ENCODE peak calls at places on chromosomes 2 and 18, in four cellular contexts. One of them, this sample, is unnamed.

GRCh38 chr2:104321800-104322164 is 532.1 kb upstream of the POU3F3 start:
- DNase-seq in psoas muscle: no peak
- DNase-seq in cardiac muscle cell: no peak
- DNase-seq in CD8-positive, alpha-beta T cell: no peak
- DNase-seq in this sample: no peak

GRCh38 chr18:32906506-32907214 is 133.8 kb upstream of the KLHL14 start:
- DNase-seq in psoas muscle: no peak
- DNase-seq in cardiac muscle cell: no peak
- DNase-seq in CD8-positive, alpha-beta T cell: no peak
- DNase-seq in this sample: no peak

GRCh38 chr2:25666218-25666617 is 7.2 kb downstream of the DTNB start:
- DNase-seq in psoas muscle: no peak
- DNase-seq in cardiac muscle cell: no peak
- DNase-seq in CD8-positive, alpha-beta T cell: no peak
- DNase-seq in this sample: no peak

GRCh38 chr2:108583903-108584520 is 49.7 kb downstream of the LIMS1 start:
- DNase-seq in psoas muscle: peak; percentile 48
- DNase-seq in cardiac muscle cell: peak; percentile 90
- DNase-seq in CD8-positive, alpha-beta T cell: peak; percentile 53
- DNase-seq in this sample: peak; percentile 75

GRCh38 chr2:157480182-157480961 is 36.5 kb upstream of the CYTIP start:
- DNase-seq in psoas muscle: peak; percentile 87
- DNase-seq in cardiac muscle cell: peak; percentile 75
- DNase-seq in CD8-positive, alpha-beta T cell: no peak
- DNase-seq in this sample: no peak

GRCh38 chr2:126658910-126659613 is 3.1 kb downstream of the GYPC start:
- DNase-seq in psoas muscle: peak; percentile 78
- DNase-seq in cardiac muscle cell: peak; percentile 88
- DNase-seq in CD8-positive, alpha-beta T cell: peak; percentile 50
- DNase-seq in this sample: no peak

GRCh38 chr18:54109131-54109683 is 115.3 kb downstream of the MBD2 start:
- DNase-seq in psoas muscle: no peak
- DNase-seq in cardiac muscle cell: peak; percentile 15
- DNase-seq in CD8-positive, alpha-beta T cell: no peak
- DNase-seq in this sample: no peak

GRCh38 chr2:95346236-95346737 is 49.1 kb downstream of the KCNIP3 start:
- DNase-seq in psoas muscle: peak; percentile 80
- DNase-seq in cardiac muscle cell: peak; percentile 80
- DNase-seq in CD8-positive, alpha-beta T cell: no peak
- DNase-seq in this sample: no peak

GRCh38 chr2:94982156-94982555 is 43.4 kb upstream of the MAL start:
- DNase-seq in psoas muscle: no peak
- DNase-seq in cardiac muscle cell: no peak
- DNase-seq in CD8-positive, alpha-beta T cell: no peak
- DNase-seq in this sample: no peak

GRCh38 chr2:19728120-19728519 is 173.7 kb downstream of the TTC32 start:
- DNase-seq in psoas muscle: no peak
- DNase-seq in cardiac muscle cell: no peak
- DNase-seq in CD8-positive, alpha-beta T cell: no peak
- DNase-seq in this sample: no peak
- H3K4me3 ChIP-seq in psoas muscle: no peak overlapping the region
- H3K4me3 ChIP-seq in cardiac muscle cell: no peak overlapping the region
- H3K4me3 ChIP-seq in CD8-positive, alpha-beta T cell: no peak overlapping the region
- H3K4me3 ChIP-seq in this sample: no peak overlapping the region

DNA sequence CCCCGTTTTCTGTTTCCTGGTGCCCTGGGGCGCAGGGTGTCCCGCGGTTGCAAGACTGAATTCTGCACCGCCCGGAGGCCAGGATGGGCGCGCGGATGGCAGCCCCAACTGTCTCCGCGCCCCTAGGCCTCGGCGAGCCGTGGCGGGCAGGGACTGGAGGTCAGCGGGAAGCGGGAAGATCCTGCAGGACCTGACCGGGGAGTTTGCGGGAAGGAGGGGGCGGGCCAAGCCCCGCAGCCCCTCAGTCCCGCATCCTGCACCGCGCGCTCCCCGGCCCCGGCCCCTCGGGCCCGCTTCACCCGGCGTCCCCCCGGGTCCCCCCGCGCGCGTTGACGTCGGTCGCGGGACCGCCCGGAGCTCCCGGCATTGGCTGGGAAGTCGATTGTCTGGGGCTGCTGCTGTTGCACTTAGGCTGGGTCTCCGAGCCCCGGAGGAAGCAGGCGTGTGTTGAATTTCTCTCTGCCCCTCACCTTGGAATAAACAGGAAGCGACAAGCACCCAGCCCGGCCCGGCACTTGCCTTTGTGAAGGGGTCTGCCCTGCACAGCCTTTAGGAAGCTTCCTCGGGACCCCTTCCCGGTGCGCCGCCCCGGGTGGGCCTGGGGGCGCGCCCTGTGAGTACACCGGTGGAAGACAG is at the start of gene LDLRAD4:
- DNase-seq in psoas muscle: peak; percentile 71
- DNase-seq in cardiac muscle cell: no peak
- DNase-seq in CD8-positive, alpha-beta T cell: peak; percentile 75
- DNase-seq in this sample: no peak
- H3K27ac ChIP-seq in psoas muscle: peak within 1 kb of the TSS; percentile 83
- H3K27ac ChIP-seq in cardiac muscle cell: no peak within 1 kb of the TSS
- H3K27ac ChIP-seq in CD8-positive, alpha-beta T cell: peak within 1 kb of the TSS; percentile 55
- H3K27ac ChIP-seq in this sample: no peak within 1 kb of the TSS

GRCh38 chr2:85756822-85757435 is 3.1 kb downstream of the ATOH8 start:
- DNase-seq in psoas muscle: no peak
- DNase-seq in cardiac muscle cell: no peak
- DNase-seq in CD8-positive, alpha-beta T cell: no peak
- DNase-seq in this sample: no peak

GRCh38 chr2:85760371-85760770 is 6.6 kb downstream of the ATOH8 start:
- DNase-seq in psoas muscle: peak; percentile 26
- DNase-seq in cardiac muscle cell: peak; percentile 65
- DNase-seq in CD8-positive, alpha-beta T cell: no peak
- DNase-seq in this sample: no peak

GRCh38 chr2:85759257-85759613 is 5.4 kb downstream of the ATOH8 start:
- DNase-seq in psoas muscle: no peak
- DNase-seq in cardiac muscle cell: no peak
- DNase-seq in CD8-positive, alpha-beta T cell: no peak
- DNase-seq in this sample: no peak

GRCh38 chr2:85757860-85758259 is 4.1 kb downstream of the ATOH8 start:
- DNase-seq in psoas muscle: no peak
- DNase-seq in cardiac muscle cell: no peak
- DNase-seq in CD8-positive, alpha-beta T cell: no peak
- DNase-seq in this sample: no peak

DNA sequence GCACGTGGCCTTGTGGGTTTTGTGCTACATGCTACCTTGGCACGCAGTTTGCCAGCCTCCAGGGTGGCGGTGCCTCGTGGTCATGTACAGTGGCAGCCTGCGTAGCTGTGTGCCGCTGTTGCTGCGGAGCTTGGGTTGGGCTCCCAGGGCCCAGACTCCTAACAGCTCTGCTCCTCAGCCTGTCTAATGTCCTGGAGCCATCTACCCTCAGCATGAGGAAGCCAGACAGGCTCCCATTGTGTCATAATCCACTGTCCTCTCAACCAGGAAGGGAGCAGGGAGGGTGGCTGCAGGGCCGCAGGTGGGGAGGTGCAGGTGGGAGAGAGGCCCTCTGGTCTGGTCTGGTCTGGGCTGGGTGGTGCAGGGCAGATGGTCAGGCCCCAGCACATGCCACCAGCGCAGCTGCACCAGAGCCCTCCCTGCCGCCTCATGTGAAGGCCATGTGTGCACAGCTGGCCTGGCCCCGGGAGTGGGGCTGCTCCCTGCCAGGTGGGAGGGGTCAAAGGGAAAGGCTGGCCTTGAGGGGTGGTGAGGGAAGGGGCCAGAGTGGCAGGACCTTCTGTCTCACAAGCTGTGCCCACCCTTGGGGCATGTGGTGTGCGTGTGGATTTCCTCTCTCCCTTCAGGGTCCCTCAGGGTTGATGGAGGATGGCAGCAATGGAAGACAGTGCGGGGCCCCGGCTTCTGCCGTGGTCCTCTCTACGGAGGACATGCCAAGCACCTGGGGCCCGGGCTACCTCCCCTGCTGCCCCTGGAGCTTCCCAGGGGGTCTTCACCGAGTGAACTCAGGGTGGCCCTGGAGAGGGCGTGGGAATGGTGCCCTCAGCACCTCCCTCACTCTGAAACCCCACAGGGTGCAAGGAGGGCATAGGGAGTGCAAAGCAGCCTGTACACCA is 4.8 kb downstream of the ATOH8 start:
- DNase-seq in psoas muscle: no peak
- DNase-seq in cardiac muscle cell: no peak
- DNase-seq in CD8-positive, alpha-beta T cell: no peak
- DNase-seq in this sample: no peak
- H3K4me1 ChIP-seq in psoas muscle: peaks cover 51% of the 10 kb centered on the region
- H3K4me1 ChIP-seq in cardiac muscle cell: peaks cover 5% of the 10 kb centered on the region
- H3K4me1 ChIP-seq in CD8-positive, alpha-beta T cell: peaks cover 10% of the 10 kb centered on the region
- H3K4me1 ChIP-seq in this sample: no peaks in the 10 kb centered on the region

GRCh38 chr2:105576440-105577241 is 168.1 kb upstream of the NCK2 start:
- DNase-seq in psoas muscle: no peak
- DNase-seq in cardiac muscle cell: peak; percentile 85
- DNase-seq in CD8-positive, alpha-beta T cell: no peak
- DNase-seq in this sample: peak; percentile 20

GRCh38 chr2:105577762-105578161 is 166.9 kb upstream of the NCK2 start:
- DNase-seq in psoas muscle: no peak
- DNase-seq in cardiac muscle cell: no peak
- DNase-seq in CD8-positive, alpha-beta T cell: no peak
- DNase-seq in this sample: no peak

GRCh38 chr2:105575626-105576025 is 169.1 kb upstream of the NCK2 start:
- DNase-seq in psoas muscle: no peak
- DNase-seq in cardiac muscle cell: no peak
- DNase-seq in CD8-positive, alpha-beta T cell: no peak
- DNase-seq in this sample: no peak

GRCh38 chr2:105574796-105575344 is 169.8 kb upstream of the NCK2 start:
- DNase-seq in psoas muscle: no peak
- DNase-seq in cardiac muscle cell: no peak
- DNase-seq in CD8-positive, alpha-beta T cell: no peak
- DNase-seq in this sample: no peak

GRCh38 chr2:105576050-105576439 is 168.7 kb upstream of the NCK2 start:
- DNase-seq in psoas muscle: no peak
- DNase-seq in cardiac muscle cell: no peak
- DNase-seq in CD8-positive, alpha-beta T cell: no peak
- DNase-seq in this sample: no peak
- H3K4me3 ChIP-seq in psoas muscle: no peak overlapping the region
- H3K4me3 ChIP-seq in cardiac muscle cell: no peak overlapping the region
- H3K4me3 ChIP-seq in CD8-positive, alpha-beta T cell: no peak overlapping the region
- H3K4me3 ChIP-seq in this sample: no peak overlapping the region

GRCh38 chr2:68374184-68374583 is 9.1 kb downstream of the PLEK start:
- DNase-seq in psoas muscle: no peak
- DNase-seq in cardiac muscle cell: no peak
- DNase-seq in CD8-positive, alpha-beta T cell: no peak
- DNase-seq in this sample: no peak

GRCh38 chr2:68375522-68376040 is 10.5 kb downstream of the PLEK start:
- DNase-seq in psoas muscle: no peak
- DNase-seq in cardiac muscle cell: no peak
- DNase-seq in CD8-positive, alpha-beta T cell: no peak
- DNase-seq in this sample: no peak

GRCh38 chr2:68379184-68379708 is 14.2 kb downstream of the PLEK start:
- DNase-seq in psoas muscle: no peak
- DNase-seq in cardiac muscle cell: no peak
- DNase-seq in CD8-positive, alpha-beta T cell: peak; percentile 35
- DNase-seq in this sample: no peak

GRCh38 chr2:68372435-68372834 is 7.4 kb downstream of the PLEK start:
- DNase-seq in psoas muscle: no peak
- DNase-seq in cardiac muscle cell: no peak
- DNase-seq in CD8-positive, alpha-beta T cell: no peak
- DNase-seq in this sample: no peak

GRCh38 chr2:68377137-68377780 is 12.2 kb downstream of the PLEK start:
- DNase-seq in psoas muscle: no peak
- DNase-seq in cardiac muscle cell: no peak
- DNase-seq in CD8-positive, alpha-beta T cell: no peak
- DNase-seq in this sample: no peak
- H3K27ac ChIP-seq in psoas muscle: no peak overlapping the region
- H3K27ac ChIP-seq in cardiac muscle cell: no peak overlapping the region
- H3K27ac ChIP-seq in CD8-positive, alpha-beta T cell: no peak overlapping the region
- H3K27ac ChIP-seq in this sample: no peak overlapping the region